ENCODE peak calls at places on chromosomes 6 and 20, in four cellular contexts. X is endothelial cell, C is substantia nigra, R is heart left ventricle. N is an unnamed sample.

GRCh38 chr6:166435574-166435973 is 52.8 kb upstream of the MPC1 start:
- DNase-seq in R (peak; percentile 61), C (no peak), X (no peak), N (no peak)

GRCh38 chr6:100260584-100260983 is 204.1 kb downstream of the SIM1 start:
- DNase-seq in C (no peak), X (no peak), R (no peak), N (no peak)

GRCh38 chr6:106253194-106253593 is 72.4 kb downstream of the ATG5 start:
- DNase-seq in R (no peak), C (no peak), X (no peak), N (no peak)

GRCh38 chr6:43712590-43712989 is 25.0 kb upstream of the MRPS18A start:
- DNase-seq in X (no peak), R (peak; percentile 52), C (no peak), N (no peak)

GRCh38 chr6:11218827-11219826 is 13.3 kb downstream of the NEDD9 start:
- DNase-seq in C (no peak), R (peak; percentile 81), X (peak; percentile 47), N (no peak)

GRCh38 chr6:96899019-96899418 is 1.3 kb upstream of the NDUFAF4 start:
- DNase-seq in X (peak; percentile 11), R (no peak), C (peak; percentile 14), N (peak; percentile 38)

GRCh38 chr20:51452091-51452613 is 90.4 kb downstream of the NFATC2 start:
- DNase-seq in R (no peak), X (no peak), C (no peak), N (no peak)

GRCh38 chr20:35619196-35620095 is 3.8 kb downstream of the SPAG4 start:
- DNase-seq in X (peak; percentile 83), C (peak; percentile 43), R (peak; percentile 84), N (peak; percentile 94)

GRCh38 chr6:116561377-116562018 is 7.9 kb downstream of the CALHM4 start:
- DNase-seq in X (peak; percentile 75), R (peak; percentile 69), C (peak; percentile 65), N (peak; percentile 44)

GRCh38 chr6:100202417-100203194 is 208.6 kb upstream of the MCHR2 start:
- DNase-seq in R (no peak), X (no peak), C (no peak), N (peak; percentile 43)

GRCh38 chr20:17505664-17506517 is 25.3 kb downstream of the BFSP1 start:
- DNase-seq in X (no peak), C (no peak), R (no peak), N (peak; percentile 94)

GRCh38 chr6:110618591-110619267 is 142.3 kb upstream of the SLC22A16 start:
- DNase-seq in R (no peak), C (no peak), X (peak; percentile 26), N (no peak)

GRCh38 chr20:23285536-23285935 is 65.1 kb upstream of the NXT1 start:
- DNase-seq in C (no peak), R (no peak), X (no peak), N (no peak)

GRCh38 chr20:62409935-62410741 is 3.1 kb upstream of the CABLES2 start:
- DNase-seq in R (peak; percentile 69), C (no peak), X (peak; percentile 60), N (peak; percentile 72)

GRCh38 chr6:40477246-40478126 is 109.7 kb downstream of the LRFN2 start:
- DNase-seq in R (no peak), X (no peak), C (no peak), N (peak; percentile 1)

GRCh38 chr6:33105916-33106871 is 30.4 kb downstream of the HLA-DPB1 start:
- DNase-seq in X (no peak), R (no peak), C (no peak), N (no peak)

GRCh38 chr20:9015984-9016324 is 52.9 kb upstream of the PLCB4 start:
- DNase-seq in X (no peak), C (no peak), R (no peak), N (no peak)

GRCh38 chr6:20331042-20331441 is 70.6 kb upstream of the E2F3 start:
- DNase-seq in R (no peak), X (no peak), C (no peak), N (no peak)

GRCh38 chr6:88512951-88513350 is 346.8 kb upstream of the CNR1 start:
- DNase-seq in R (no peak), C (no peak), X (no peak), N (no peak)

GRCh38 chr20:52004720-52005119 is 186.9 kb downstream of the ZFP64 start:
- DNase-seq in C (no peak), X (no peak), R (no peak), N (no peak)

GRCh38 chr6:90080876-90081464 is 186.7 kb downstream of the GJA10 start:
- DNase-seq in X (no peak), R (no peak), C (no peak), N (no peak)

GRCh38 chr6:56624046-56624727 is 18.5 kb downstream of the DST start:
- DNase-seq in R (no peak), X (no peak), C (no peak), N (peak; percentile 32)

GRCh38 chr6:110421749-110422443 is 6.5 kb upstream of the DDO start:
- DNase-seq in R (no peak), C (no peak), X (no peak), N (no peak)

GRCh38 chr20:32522775-32523612 is 62.1 kb downstream of the NOL4L start:
- DNase-seq in X (no peak), R (peak; percentile 32), C (no peak), N (no peak)

GRCh38 chr6:158863646-158864045 is 44.5 kb upstream of the EZR start:
- DNase-seq in C (no peak), R (no peak), X (no peak), N (no peak)

GRCh38 chr6:36079596-36079995 is 50.7 kb upstream of the MAPK13 start:
- DNase-seq in R (no peak), C (no peak), X (no peak), N (no peak)

GRCh38 chr6:4157506-4157905 is 22.1 kb upstream of the ECI2 start:
- DNase-seq in C (no peak), R (no peak), X (no peak), N (no peak)

GRCh38 chr20:11193241-11193640 is 519.4 kb upstream of the JAG1 start:
- DNase-seq in X (no peak), R (no peak), C (no peak), N (no peak)

GRCh38 chr20:63096681-63097335 is 90.0 kb upstream of the BHLHE23 start:
- DNase-seq in R (peak; percentile 7), X (no peak), C (no peak), N (no peak)

GRCh38 chr6:127069659-127070279 is 48.7 kb upstream of the RSPO3 start:
- DNase-seq in R (no peak), C (no peak), X (no peak), N (peak; percentile 30)

GRCh38 chr6:166907373-166907841 is 48.9 kb downstream of the RNASET2 start:
- DNase-seq in R (no peak), C (no peak), X (no peak), N (no peak)

GRCh38 chr20:37341632-37342031 is 4.3 kb upstream of the SRC start:
- DNase-seq in C (no peak), X (no peak), R (no peak), N (no peak)

GRCh38 chr6:150202404-150202803 is 59.6 kb downstream of the PPP1R14C start:
- DNase-seq in C (no peak), R (peak; percentile 30), X (no peak), N (no peak)

GRCh38 chr6:34108159-34108558 is 37.7 kb downstream of the GRM4 start:
- DNase-seq in C (no peak), R (no peak), X (no peak), N (no peak)

GRCh38 chr6:38483526-38483925 is 156.2 kb downstream of the BTBD9 start:
- DNase-seq in C (no peak), X (no peak), R (no peak), N (no peak)